ENCODE peak calls at places on chromosomes 12 and 14, in seven cellular contexts. N is neural progenitor cell; Q is fibroblast of pulmonary artery; P is K562; A is CD4-positive, alpha-beta T cell; S is fibroblast of lung; C is breast epithelium. R is an unnamed sample.

GRCh38 chr14:90456551-90456950 is 59.7 kb downstream of the CALM1 start:
- DNase-seq in P (no peak), Q (no peak), A (no peak), S (no peak), C (no peak), N (no peak), R (no peak)

GRCh38 chr12:48601013-48601756 is 31.3 kb upstream of the LALBA start:
- DNase-seq in N (peak; percentile 56), A (no peak), P (peak; percentile 18), C (no peak), Q (peak; percentile 7), S (peak; percentile 8), R (no peak)

GRCh38 chr14:71625175-71625574 is 307.1 kb upstream of the RGS6 start:
- DNase-seq in N (no peak), A (no peak), S (no peak), C (no peak), P (no peak), Q (no peak), R (no peak)

GRCh38 chr14:42510071-42510470 is 903.4 kb downstream of the LRFN5 start:
- DNase-seq in N (no peak), S (no peak), A (no peak), P (no peak), C (no peak), Q (no peak), R (no peak)

GRCh38 chr14:96084796-96085195 is 45.6 kb downstream of the C14orf132 start:
- DNase-seq in N (no peak), P (no peak), S (no peak), Q (no peak), A (no peak), C (no peak), R (no peak)

GRCh38 chr12:62603061-62603810 is 136.6 kb downstream of the MON2 start:
- DNase-seq in S (peak; percentile 90), P (peak; percentile 77), Q (peak; percentile 90), C (peak; percentile 82), A (peak; percentile 76), N (peak; percentile 96), R (peak; percentile 83)

GRCh38 chr12:47757840-47758583 is 668 bp downstream of the RAPGEF3 start:
- DNase-seq in P (no peak), A (no peak), S (no peak), N (peak; percentile 21), C (no peak), Q (no peak), R (no peak)

GRCh38 chr14:89237923-89238529 is 179.0 kb downstream of the FOXN3 start:
- DNase-seq in N (peak; percentile 15), A (no peak), Q (peak; percentile 30), P (no peak), S (peak; percentile 51), C (no peak), R (no peak)

GRCh38 chr12:94284859-94285258 is 136.5 kb downstream of the PLXNC1 start:
- DNase-seq in P (peak; percentile 51), A (no peak), Q (no peak), N (no peak), C (no peak), S (no peak), R (no peak)

GRCh38 chr12:49538740-49539403 is at the start of gene KCNH3:
- DNase-seq in A (peak; percentile 89), C (peak; percentile 68), S (peak; percentile 61), Q (peak; percentile 58), P (peak; percentile 98), N (peak; percentile 87), R (peak; percentile 68)

GRCh38 chr12:56188786-56189335 is 422 bp downstream of the SMARCC2 start:
- DNase-seq in A (peak; percentile 6), C (no peak), P (peak; percentile 91), Q (no peak), S (no peak), N (peak; percentile 84), R (peak; percentile 60)

GRCh38 chr14:37673439-37673838 is 78.0 kb downstream of the TTC6 start:
- DNase-seq in N (no peak), C (no peak), Q (no peak), P (no peak), S (no peak), A (no peak), R (no peak)

GRCh38 chr12:40325349-40325960 is 100.7 kb downstream of the LRRK2 start:
- DNase-seq in S (peak; percentile 8), C (no peak), N (peak; percentile 35), Q (peak; percentile 7), A (no peak), P (peak; percentile 8), R (no peak)

GRCh38 chr12:110176745-110177144 is 52.6 kb downstream of the IFT81 start:
- DNase-seq in A (no peak), Q (peak; percentile 50), S (peak; percentile 62), P (no peak), N (no peak), C (no peak), R (no peak)

GRCh38 chr12:108316153-108316892 is 22.8 kb downstream of the CMKLR1 start:
- DNase-seq in P (no peak), N (peak; percentile 38), C (no peak), A (no peak), Q (no peak), S (no peak), R (no peak)

GRCh38 chr12:111215891-111216290 is 153.0 kb downstream of the PHETA1 start:
- DNase-seq in C (no peak), N (no peak), S (no peak), P (no peak), Q (no peak), A (no peak), R (no peak)

GRCh38 chr14:69046468-69046867 is 67.4 kb upstream of the ACTN1 start:
- DNase-seq in A (no peak), S (peak; percentile 42), N (no peak), Q (peak; percentile 93), P (no peak), C (peak; percentile 49), R (no peak)

GRCh38 chr14:93318927-93319326 is 13.9 kb downstream of the BTBD7 start:
- DNase-seq in A (no peak), P (no peak), N (no peak), Q (no peak), S (no peak), C (no peak), R (no peak)

GRCh38 chr12:57803317-57803893 is 15.1 kb downstream of the AVIL start:
- DNase-seq in A (peak; percentile 10), Q (peak; percentile 69), C (no peak), P (peak; percentile 63), S (peak; percentile 58), N (peak; percentile 66), R (peak; percentile 49)

GRCh38 chr14:59465570-59466150 is 480 bp upstream of the GPR135 start:
- DNase-seq in C (no peak), S (no peak), N (no peak), P (no peak), Q (no peak), A (no peak), R (no peak)

GRCh38 chr14:59461891-59462290 is 3.3 kb downstream of the GPR135 start:
- DNase-seq in A (no peak), S (no peak), N (no peak), C (no peak), Q (no peak), P (no peak), R (no peak)

GRCh38 chr14:59460378-59460777 is 4.8 kb downstream of the GPR135 start:
- DNase-seq in Q (no peak), P (no peak), A (no peak), N (no peak), S (no peak), C (no peak), R (no peak)

GRCh38 chr14:59463773-59464650 is 1.2 kb downstream of the GPR135 start:
- DNase-seq in C (no peak), A (peak; percentile 7), S (no peak), P (no peak), Q (no peak), N (peak; percentile 19), R (peak; percentile 51)

GRCh38 chr14:59464651-59465569 is at the start of gene GPR135:
- DNase-seq in P (peak; percentile 9), C (peak; percentile 50), A (peak; percentile 24), S (peak; percentile 42), N (peak; percentile 89), Q (peak; percentile 51), R (peak; percentile 57)
- TF ChIP-seq CTCF in P (no peak), C (no peak), A (no peak), S (no peak), N (no peak), Q (no peak), R (no peak)

DNA sequence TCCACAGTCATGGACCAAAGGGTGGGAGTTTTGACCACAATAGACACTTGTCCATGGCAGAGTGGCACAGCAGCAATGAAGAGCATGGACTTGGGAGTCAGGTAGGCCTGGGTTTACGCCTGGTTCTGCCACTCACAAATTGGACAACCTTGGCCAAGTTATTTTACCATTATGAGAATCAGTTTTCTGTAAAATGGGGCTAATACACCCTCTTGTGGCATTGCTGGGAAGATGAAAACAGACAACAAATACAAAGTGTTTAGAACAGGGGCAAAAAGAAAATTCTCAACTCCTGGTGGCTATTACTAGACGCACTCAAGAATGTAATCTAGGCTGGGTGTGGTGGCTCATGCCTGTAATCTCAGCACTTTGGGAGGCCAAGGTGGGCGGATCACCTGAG is 2.6 kb downstream of the C12orf43 start:
- DNase-seq in A (no peak), S (no peak), Q (no peak), N (no peak), P (no peak), C (no peak), R (no peak)
- TF ChIP-seq CTCF in A (no peak), S (no peak), Q (no peak), N (no peak), P (no peak), C (no peak), R (no peak)

GRCh38 chr14:85531594-85532391 is 1.8 kb downstream of the FLRT2 start:
- DNase-seq in S (peak; percentile 86), A (no peak), N (peak; percentile 67), C (peak; percentile 52), Q (peak; percentile 88), P (no peak), R (peak; percentile 70)

GRCh38 chr14:85532570-85532969 is 2.6 kb downstream of the FLRT2 start:
- DNase-seq in S (no peak), P (no peak), A (no peak), C (no peak), Q (no peak), N (no peak), R (no peak)

GRCh38 chr14:85529803-85530574 is at the start of gene FLRT2:
- DNase-seq in C (no peak), P (no peak), N (peak; percentile 62), S (peak; percentile 71), Q (peak; percentile 82), A (no peak), R (no peak)

GRCh38 chr14:85530626-85531025 is 682 bp downstream of the FLRT2 start:
- DNase-seq in P (no peak), N (no peak), S (no peak), A (no peak), C (no peak), Q (no peak), R (no peak)

GRCh38 chr14:85531141-85531593 is 1.2 kb downstream of the FLRT2 start:
- DNase-seq in P (no peak), S (peak; percentile 80), A (no peak), Q (peak; percentile 82), N (peak; percentile 69), C (no peak), R (no peak)
- TF ChIP-seq CTCF in P (no peak), S (no peak), A (no peak), Q (no peak), N (no peak), C (no peak), R (no peak)

DNA sequence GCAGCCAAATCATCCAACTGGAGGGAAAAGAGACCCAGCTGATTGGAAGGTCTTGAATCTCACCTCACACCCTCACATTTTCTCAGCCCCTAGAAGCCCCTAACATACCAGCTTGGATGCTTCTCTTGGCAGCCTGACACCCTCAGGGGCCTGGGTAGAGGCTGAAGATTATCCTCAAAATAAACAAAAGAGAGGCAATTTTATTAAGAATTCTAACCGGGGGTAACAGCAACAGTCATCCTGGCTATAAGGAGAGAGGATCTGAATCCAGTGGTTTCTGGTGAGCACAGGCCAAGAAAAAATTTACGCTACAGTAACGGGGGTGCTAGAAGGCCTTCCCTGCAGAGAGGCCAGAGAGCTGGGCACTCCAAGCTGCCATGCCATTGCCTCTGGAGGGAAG is 21.6 kb downstream of the KRT76 start:
- DNase-seq in A (no peak), Q (no peak), P (no peak), C (no peak), N (no peak), S (no peak), R (no peak)
- TF ChIP-seq CTCF in A (no peak), Q (no peak), P (no peak), C (no peak), N (no peak), S (no peak), R (no peak)

R was measured in mesothelial cell of epicardium.